ENCODE peak calls at places on chromosomes 12 and 14, in nine cellular contexts. One of them, this sample, is unnamed.

GRCh38 chr12:116590561-116590960 is 31.4 kb downstream of the MAP1LC3B2 start:
- DNase-seq in colonic mucosa: no peak
- DNase-seq in K562: no peak
- DNase-seq in pulmonary artery endothelial cell: no peak
- DNase-seq in T-helper 1 cell: no peak
- DNase-seq in A549: peak; percentile 82
- DNase-seq in RKO: no peak
- DNase-seq in HS-27A: no peak
- DNase-seq in stimulated activated effector memory CD8-positive, alpha-beta T cell treated with anti-CD3 and anti-CD28 coated beads, Interleukin-12 subunit alpha, Interleukin-12 subunit beta, amount 100 ng/mL, for 72 hours: no peak
- DNase-seq in this sample: no peak

GRCh38 chr14:53390008-53390407 is 236.9 kb upstream of the DDHD1 start:
- DNase-seq in colonic mucosa: no peak
- DNase-seq in K562: no peak
- DNase-seq in pulmonary artery endothelial cell: no peak
- DNase-seq in T-helper 1 cell: no peak
- DNase-seq in A549: no peak
- DNase-seq in RKO: no peak
- DNase-seq in HS-27A: no peak
- DNase-seq in stimulated activated effector memory CD8-positive, alpha-beta T cell treated with anti-CD3 and anti-CD28 coated beads, Interleukin-12 subunit alpha, Interleukin-12 subunit beta, amount 100 ng/mL, for 72 hours: no peak
- DNase-seq in this sample: no peak

GRCh38 chr12:105983622-105984325 is 155.0 kb downstream of the NUAK1 start:
- DNase-seq in colonic mucosa: no peak
- DNase-seq in K562: no peak
- DNase-seq in pulmonary artery endothelial cell: no peak
- DNase-seq in T-helper 1 cell: no peak
- DNase-seq in A549: no peak
- DNase-seq in RKO: no peak
- DNase-seq in HS-27A: no peak
- DNase-seq in stimulated activated effector memory CD8-positive, alpha-beta T cell treated with anti-CD3 and anti-CD28 coated beads, Interleukin-12 subunit alpha, Interleukin-12 subunit beta, amount 100 ng/mL, for 72 hours: no peak
- DNase-seq in this sample: no peak

GRCh38 chr12:67759829-67760228 is 111.3 kb downstream of the DYRK2 start:
- DNase-seq in colonic mucosa: no peak
- DNase-seq in K562: no peak
- DNase-seq in pulmonary artery endothelial cell: no peak
- DNase-seq in T-helper 1 cell: no peak
- DNase-seq in A549: no peak
- DNase-seq in RKO: no peak
- DNase-seq in HS-27A: no peak
- DNase-seq in stimulated activated effector memory CD8-positive, alpha-beta T cell treated with anti-CD3 and anti-CD28 coated beads, Interleukin-12 subunit alpha, Interleukin-12 subunit beta, amount 100 ng/mL, for 72 hours: no peak
- DNase-seq in this sample: no peak

GRCh38 chr12:86091676-86092075 is 164.5 kb downstream of the MGAT4C start:
- DNase-seq in colonic mucosa: no peak
- DNase-seq in K562: no peak
- DNase-seq in pulmonary artery endothelial cell: no peak
- DNase-seq in T-helper 1 cell: no peak
- DNase-seq in A549: no peak
- DNase-seq in RKO: no peak
- DNase-seq in HS-27A: no peak
- DNase-seq in stimulated activated effector memory CD8-positive, alpha-beta T cell treated with anti-CD3 and anti-CD28 coated beads, Interleukin-12 subunit alpha, Interleukin-12 subunit beta, amount 100 ng/mL, for 72 hours: no peak
- DNase-seq in this sample: no peak

GRCh38 chr12:31311634-31312258 is 14.2 kb downstream of the SINHCAF start:
- DNase-seq in colonic mucosa: no peak
- DNase-seq in K562: no peak
- DNase-seq in pulmonary artery endothelial cell: no peak
- DNase-seq in T-helper 1 cell: no peak
- DNase-seq in A549: no peak
- DNase-seq in RKO: no peak
- DNase-seq in HS-27A: no peak
- DNase-seq in stimulated activated effector memory CD8-positive, alpha-beta T cell treated with anti-CD3 and anti-CD28 coated beads, Interleukin-12 subunit alpha, Interleukin-12 subunit beta, amount 100 ng/mL, for 72 hours: no peak
- DNase-seq in this sample: no peak

GRCh38 chr12:51424094-51424661 is 453 bp upstream of the SLC4A8 start:
- DNase-seq in colonic mucosa: no peak
- DNase-seq in K562: no peak
- DNase-seq in pulmonary artery endothelial cell: no peak
- DNase-seq in T-helper 1 cell: no peak
- DNase-seq in A549: no peak
- DNase-seq in RKO: no peak
- DNase-seq in HS-27A: no peak
- DNase-seq in stimulated activated effector memory CD8-positive, alpha-beta T cell treated with anti-CD3 and anti-CD28 coated beads, Interleukin-12 subunit alpha, Interleukin-12 subunit beta, amount 100 ng/mL, for 72 hours: no peak
- DNase-seq in this sample: no peak

GRCh38 chr14:50362791-50363733 is 33.6 kb downstream of the CDKL1 start:
- DNase-seq in colonic mucosa: no peak
- DNase-seq in K562: no peak
- DNase-seq in pulmonary artery endothelial cell: no peak
- DNase-seq in T-helper 1 cell: no peak
- DNase-seq in A549: no peak
- DNase-seq in RKO: no peak
- DNase-seq in HS-27A: no peak
- DNase-seq in stimulated activated effector memory CD8-positive, alpha-beta T cell treated with anti-CD3 and anti-CD28 coated beads, Interleukin-12 subunit alpha, Interleukin-12 subunit beta, amount 100 ng/mL, for 72 hours: no peak
- DNase-seq in this sample: no peak

GRCh38 chr14:32980178-32980886 is 41.7 kb downstream of the NPAS3 start:
- DNase-seq in colonic mucosa: no peak
- DNase-seq in K562: no peak
- DNase-seq in pulmonary artery endothelial cell: no peak
- DNase-seq in T-helper 1 cell: no peak
- DNase-seq in A549: no peak
- DNase-seq in RKO: no peak
- DNase-seq in HS-27A: no peak
- DNase-seq in stimulated activated effector memory CD8-positive, alpha-beta T cell treated with anti-CD3 and anti-CD28 coated beads, Interleukin-12 subunit alpha, Interleukin-12 subunit beta, amount 100 ng/mL, for 72 hours: no peak
- DNase-seq in this sample: no peak

GRCh38 chr12:49293056-49293956 is 1.6 kb upstream of the PRPH start:
- DNase-seq in colonic mucosa: peak; percentile 39
- DNase-seq in K562: no peak
- DNase-seq in pulmonary artery endothelial cell: no peak
- DNase-seq in T-helper 1 cell: no peak
- DNase-seq in A549: no peak
- DNase-seq in RKO: no peak
- DNase-seq in HS-27A: no peak
- DNase-seq in stimulated activated effector memory CD8-positive, alpha-beta T cell treated with anti-CD3 and anti-CD28 coated beads, Interleukin-12 subunit alpha, Interleukin-12 subunit beta, amount 100 ng/mL, for 72 hours: no peak
- DNase-seq in this sample: no peak

GRCh38 chr12:63967358-63967757 is 122.9 kb downstream of the SRGAP1 start:
- DNase-seq in colonic mucosa: no peak
- DNase-seq in K562: no peak
- DNase-seq in pulmonary artery endothelial cell: no peak
- DNase-seq in T-helper 1 cell: no peak
- DNase-seq in A549: no peak
- DNase-seq in RKO: peak; percentile 20
- DNase-seq in HS-27A: peak; percentile 68
- DNase-seq in stimulated activated effector memory CD8-positive, alpha-beta T cell treated with anti-CD3 and anti-CD28 coated beads, Interleukin-12 subunit alpha, Interleukin-12 subunit beta, amount 100 ng/mL, for 72 hours: no peak
- DNase-seq in this sample: no peak

GRCh38 chr12:66662179-66662578 is 16.7 kb downstream of the GRIP1 start:
- DNase-seq in colonic mucosa: no peak
- DNase-seq in K562: no peak
- DNase-seq in pulmonary artery endothelial cell: no peak
- DNase-seq in T-helper 1 cell: no peak
- DNase-seq in A549: no peak
- DNase-seq in RKO: no peak
- DNase-seq in HS-27A: no peak
- DNase-seq in stimulated activated effector memory CD8-positive, alpha-beta T cell treated with anti-CD3 and anti-CD28 coated beads, Interleukin-12 subunit alpha, Interleukin-12 subunit beta, amount 100 ng/mL, for 72 hours: no peak
- DNase-seq in this sample: no peak

GRCh38 chr12:78036889-78037288 is 206.2 kb downstream of the NAV3 start:
- DNase-seq in colonic mucosa: no peak
- DNase-seq in K562: no peak
- DNase-seq in pulmonary artery endothelial cell: no peak
- DNase-seq in T-helper 1 cell: no peak
- DNase-seq in A549: no peak
- DNase-seq in RKO: no peak
- DNase-seq in HS-27A: no peak
- DNase-seq in stimulated activated effector memory CD8-positive, alpha-beta T cell treated with anti-CD3 and anti-CD28 coated beads, Interleukin-12 subunit alpha, Interleukin-12 subunit beta, amount 100 ng/mL, for 72 hours: no peak
- DNase-seq in this sample: no peak

GRCh38 chr12:113812431-113813228 is 153.5 kb downstream of the RBM19 start:
- DNase-seq in colonic mucosa: no peak
- DNase-seq in K562: no peak
- DNase-seq in pulmonary artery endothelial cell: no peak
- DNase-seq in T-helper 1 cell: no peak
- DNase-seq in A549: no peak
- DNase-seq in RKO: no peak
- DNase-seq in HS-27A: no peak
- DNase-seq in stimulated activated effector memory CD8-positive, alpha-beta T cell treated with anti-CD3 and anti-CD28 coated beads, Interleukin-12 subunit alpha, Interleukin-12 subunit beta, amount 100 ng/mL, for 72 hours: no peak
- DNase-seq in this sample: no peak

GRCh38 chr14:50957296-50957695 is 13.0 kb upstream of the PYGL start:
- DNase-seq in colonic mucosa: no peak
- DNase-seq in K562: no peak
- DNase-seq in pulmonary artery endothelial cell: no peak
- DNase-seq in T-helper 1 cell: no peak
- DNase-seq in A549: peak; percentile 32
- DNase-seq in RKO: no peak
- DNase-seq in HS-27A: no peak
- DNase-seq in stimulated activated effector memory CD8-positive, alpha-beta T cell treated with anti-CD3 and anti-CD28 coated beads, Interleukin-12 subunit alpha, Interleukin-12 subunit beta, amount 100 ng/mL, for 72 hours: no peak
- DNase-seq in this sample: no peak

GRCh38 chr12:68400231-68400829 is 68.2 kb upstream of the MDM1 start:
- DNase-seq in colonic mucosa: no peak
- DNase-seq in K562: no peak
- DNase-seq in pulmonary artery endothelial cell: no peak
- DNase-seq in T-helper 1 cell: no peak
- DNase-seq in A549: no peak
- DNase-seq in RKO: no peak
- DNase-seq in HS-27A: no peak
- DNase-seq in stimulated activated effector memory CD8-positive, alpha-beta T cell treated with anti-CD3 and anti-CD28 coated beads, Interleukin-12 subunit alpha, Interleukin-12 subunit beta, amount 100 ng/mL, for 72 hours: no peak
- DNase-seq in this sample: no peak

GRCh38 chr14:25121342-25122129 is 71.6 kb upstream of the STXBP6 start:
- DNase-seq in colonic mucosa: no peak
- DNase-seq in K562: peak; percentile 7
- DNase-seq in pulmonary artery endothelial cell: no peak
- DNase-seq in T-helper 1 cell: no peak
- DNase-seq in A549: peak; percentile 53
- DNase-seq in RKO: peak; percentile 31
- DNase-seq in HS-27A: peak; percentile 85
- DNase-seq in stimulated activated effector memory CD8-positive, alpha-beta T cell treated with anti-CD3 and anti-CD28 coated beads, Interleukin-12 subunit alpha, Interleukin-12 subunit beta, amount 100 ng/mL, for 72 hours: no peak
- DNase-seq in this sample: no peak

GRCh38 chr12:27015730-27016076 is 1.5 kb upstream of the TM7SF3 start:
- DNase-seq in colonic mucosa: no peak
- DNase-seq in K562: peak; percentile 40
- DNase-seq in pulmonary artery endothelial cell: no peak
- DNase-seq in T-helper 1 cell: no peak
- DNase-seq in A549: peak; percentile 57
- DNase-seq in RKO: peak; percentile 78
- DNase-seq in HS-27A: no peak
- DNase-seq in stimulated activated effector memory CD8-positive, alpha-beta T cell treated with anti-CD3 and anti-CD28 coated beads, Interleukin-12 subunit alpha, Interleukin-12 subunit beta, amount 100 ng/mL, for 72 hours: no peak
- DNase-seq in this sample: no peak

This sample was measured in NK-92 treated with Interleukin-12 subunit alpha and Interleukin-12 subunit beta, amount 100 ng/mL, for 24 hours.